ENCODE peak calls at places on chromosome 1, in seven cellular contexts. B is cardiac fibroblast; J is uterus; U is cardiac muscle cell; E is psoas muscle; N is naive thymus-derived CD4-positive, alpha-beta T cell; A is astrocyte of the cerebellum. L is an unnamed sample.

GRCh38 chr1:71414229-71414628 is 333.4 kb upstream of the ZRANB2 start:
- DNase-seq in J (no peak), E (no peak), B (peak), N (no peak), U (peak), A (no peak), L (peak)

GRCh38 chr1:91684599-91685196 is 184.0 kb downstream of the CDC7 start:
- DNase-seq in U (peak), E (no peak), B (peak), A (peak), N (peak), J (no peak), L (no peak)

GRCh38 chr1:172902861-172903381 is 147.8 kb downstream of the TNFSF18 start:
- DNase-seq in U (no peak), J (no peak), A (peak), B (peak), E (no peak), N (no peak), L (peak)

GRCh38 chr1:35568975-35569395 is 4.1 kb upstream of the TFAP2E start:
- DNase-seq in N (peak), B (peak), J (no peak), A (peak), U (peak), E (no peak), L (peak)

GRCh38 chr1:31273619-31274018 is 23.0 kb downstream of the SNRNP40 start:
- DNase-seq in U (no peak), J (no peak), B (no peak), N (no peak), E (no peak), A (no peak), L (no peak)

GRCh38 chr1:93352376-93352775 is 6.7 kb downstream of the DR1 start:
- DNase-seq in J (no peak), A (no peak), B (no peak), U (no peak), E (no peak), N (no peak), L (no peak)

GRCh38 chr1:43584203-43584602 is 53.5 kb downstream of the PTPRF start:
- DNase-seq in J (no peak), A (no peak), B (no peak), E (no peak), N (no peak), U (no peak), L (no peak)

GRCh38 chr1:231183875-231184590 is 22.2 kb downstream of the TRIM67 start:
- DNase-seq in B (no peak), A (no peak), N (no peak), E (no peak), U (no peak), J (no peak), L (no peak)

GRCh38 chr1:247822060-247822459 is 1.9 kb downstream of the OR14A16 start:
- DNase-seq in J (no peak), B (no peak), U (no peak), E (no peak), N (no peak), A (no peak), L (no peak)

GRCh38 chr1:167442142-167442848 is 76.0 kb downstream of the CD247 start:
- DNase-seq in U (peak), B (peak), N (peak), A (peak), J (peak), E (peak), L (peak)

GRCh38 chr1:34763142-34763781 is 3.7 kb downstream of the GJB4 start:
- DNase-seq in U (no peak), E (no peak), J (no peak), A (no peak), B (peak), N (no peak), L (no peak)

GRCh38 chr1:44803312-44804095 is 3.3 kb downstream of the PLK3 start:
- DNase-seq in A (no peak), J (no peak), U (no peak), E (no peak), B (no peak), N (no peak), L (no peak)

GRCh38 chr1:44803062-44803311 is 2.8 kb downstream of the PLK3 start:
- DNase-seq in E (no peak), B (no peak), N (no peak), J (no peak), A (no peak), U (no peak), L (no peak)

GRCh38 chr1:44799770-44800584 is at the start of gene PLK3:
- DNase-seq in U (peak), E (peak), A (peak), B (peak), N (peak), J (peak), L (peak)

GRCh38 chr1:44801491-44802305 is 1.5 kb downstream of the PLK3 start:
- DNase-seq in E (no peak), B (peak), U (peak), J (no peak), A (no peak), N (peak), L (peak)

DNA sequence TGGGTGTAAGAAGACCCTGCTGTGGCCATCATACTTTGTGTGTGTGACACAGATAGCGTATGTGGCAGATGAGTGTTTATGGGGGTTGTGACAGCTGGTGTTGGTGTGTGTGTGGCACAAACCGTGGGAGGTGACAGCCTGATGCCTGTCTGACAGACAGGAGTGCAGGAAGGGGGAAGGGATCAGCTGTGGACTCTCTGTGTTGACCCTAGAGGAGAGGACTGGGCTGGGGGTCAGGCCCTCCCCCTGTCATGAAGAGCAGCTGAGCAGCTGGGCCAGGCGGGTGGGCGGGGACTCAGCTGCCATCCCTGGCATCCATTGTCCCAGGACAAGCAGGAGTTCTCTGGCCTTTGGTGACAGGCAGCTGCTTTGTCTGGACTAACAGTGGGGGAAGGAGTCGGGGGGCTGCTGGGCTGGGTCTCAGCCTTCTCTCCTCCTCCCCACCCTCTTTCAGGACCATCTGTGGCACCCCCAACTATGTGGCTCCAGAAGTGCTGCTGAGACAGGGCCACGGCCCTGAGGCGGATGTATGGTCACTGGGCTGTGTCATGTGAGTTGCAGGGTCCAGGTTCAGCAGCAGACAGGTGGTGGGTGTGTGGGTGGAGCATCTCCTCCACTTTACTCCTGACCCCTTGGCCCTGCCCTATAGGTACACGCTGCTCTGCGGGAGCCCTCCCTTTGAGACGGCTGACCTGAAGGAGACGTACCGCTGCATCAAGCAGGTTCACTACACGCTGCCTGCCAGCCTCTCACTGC is 2.3 kb downstream of the PLK3 start:
- DNase-seq in B (no peak), E (no peak), J (no peak), U (no peak), N (no peak), A (no peak), L (peak)
- H3K4me3 ChIP-seq in B (peak), E (peak), J (peak), U (no peak), N (peak), A (peak), L (peak)

DNA sequence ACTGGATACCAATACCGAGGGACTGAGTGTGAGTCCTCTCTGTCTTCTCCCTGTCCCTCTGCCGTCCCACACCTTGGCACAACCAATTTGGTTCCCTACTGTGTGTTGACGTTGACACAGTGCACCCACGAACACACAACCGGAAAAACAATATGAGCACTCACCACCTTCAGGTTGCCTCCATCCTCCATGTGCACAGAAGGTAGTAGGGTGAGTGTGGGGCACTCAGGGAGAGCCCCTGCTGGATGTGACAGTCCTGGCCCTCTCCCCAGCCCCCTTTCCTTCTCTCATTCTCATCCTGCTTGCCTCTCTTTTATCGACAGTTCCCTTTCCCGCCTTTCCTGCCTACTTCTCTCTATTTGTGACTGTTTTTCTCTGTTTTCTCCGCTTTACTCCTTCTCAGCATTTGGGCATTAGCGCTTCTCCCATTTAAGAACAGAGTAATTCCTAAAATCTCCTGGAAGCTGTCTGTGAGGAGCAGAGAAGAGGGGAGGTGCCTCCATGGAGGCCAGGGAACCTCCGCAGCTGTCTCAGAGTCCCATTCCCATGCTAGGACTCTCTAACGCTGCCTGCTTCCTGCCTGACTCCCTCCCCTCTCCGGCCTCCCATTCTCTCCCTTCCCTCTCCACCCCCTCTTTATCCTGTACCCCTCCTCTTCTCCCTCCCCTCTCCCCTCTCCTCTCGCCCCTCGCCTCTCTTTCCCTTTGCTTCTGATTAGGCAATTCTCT is 16.4 kb downstream of the CADM3 start:
- DNase-seq in J (no peak), N (no peak), A (no peak), E (no peak), U (no peak), B (no peak), L (no peak)
- H3K4me3 ChIP-seq in J (no peak), N (no peak), A (peak), E (peak), U (peak), B (no peak), L (no peak)

DNA sequence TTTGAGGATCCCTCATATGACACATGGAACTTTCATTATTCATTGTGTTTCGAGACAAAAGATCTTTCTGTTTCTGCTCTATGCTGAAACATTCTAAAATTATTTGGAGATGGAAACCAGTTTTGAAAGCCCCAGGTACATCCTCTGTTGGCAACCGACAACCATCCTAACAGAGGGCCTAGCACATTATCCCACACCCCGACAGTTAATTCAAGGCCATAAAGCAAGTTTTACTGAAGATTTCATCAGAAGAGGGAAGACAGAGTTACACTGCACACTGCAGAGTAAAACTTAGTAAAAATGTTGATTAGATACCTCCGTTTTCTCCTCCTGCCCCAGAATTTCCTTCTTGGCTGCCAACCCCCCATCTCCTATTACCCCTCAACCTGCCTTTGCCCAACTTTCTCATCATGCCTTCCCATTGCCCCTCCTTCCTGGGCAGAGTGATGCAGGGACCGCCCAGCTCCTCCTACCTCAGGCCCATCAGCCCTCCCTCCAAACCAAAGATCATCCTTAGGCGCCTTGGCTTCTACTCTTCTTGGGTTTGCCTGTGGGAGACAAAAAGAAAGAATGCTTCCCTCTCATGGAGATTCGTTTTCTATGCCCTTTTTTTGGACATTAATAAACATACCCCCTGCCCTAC is 52.9 kb upstream of the CITED4 start:
- DNase-seq in U (no peak), N (no peak), E (no peak), J (no peak), B (no peak), A (no peak), L (no peak)
- H3K4me3 ChIP-seq in U (no peak), N (no peak), E (no peak), J (no peak), B (no peak), A (no peak), L (no peak)

GRCh38 chr1:235628316-235629006 is 21.1 kb downstream of the GNG4 start:
- DNase-seq in A (no peak), J (no peak), B (no peak), E (no peak), N (no peak), U (no peak), L (no peak)

GRCh38 chr1:235622933-235623790 is 26.4 kb downstream of the GNG4 start:
- DNase-seq in N (no peak), A (no peak), E (no peak), U (no peak), B (no peak), J (no peak), L (no peak)

GRCh38 chr1:235625340-235625739 is 24.2 kb downstream of the GNG4 start:
- DNase-seq in N (no peak), A (no peak), J (no peak), U (no peak), E (no peak), B (no peak), L (no peak)

DNA sequence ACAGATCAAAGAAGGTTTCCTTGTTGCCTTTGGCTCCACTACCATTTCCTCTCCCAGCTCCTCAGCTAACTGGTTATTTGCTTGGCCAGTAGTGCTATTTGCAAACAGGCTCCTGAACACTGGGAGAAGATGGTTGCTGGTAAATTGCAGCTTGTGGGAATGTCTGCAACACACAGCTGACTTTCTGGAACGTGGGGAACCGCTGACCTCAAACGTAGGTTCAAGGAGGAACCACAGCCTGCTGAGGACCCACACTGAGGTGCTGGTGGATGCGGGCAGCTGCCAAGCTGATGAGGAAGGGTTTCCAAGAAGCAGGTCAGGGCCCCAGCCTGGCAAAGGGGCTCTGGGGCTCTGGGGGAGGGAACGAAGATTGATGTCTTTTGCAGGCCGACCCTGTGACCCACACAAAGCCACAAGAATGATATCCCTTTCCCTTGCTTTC is 24.8 kb downstream of the GNG4 start:
- DNase-seq in A (peak), E (no peak), J (no peak), B (peak), N (no peak), U (peak), L (no peak)
- H3K4me3 ChIP-seq in A (no peak), E (no peak), J (no peak), B (no peak), N (no peak), U (no peak), L (no peak)

DNA sequence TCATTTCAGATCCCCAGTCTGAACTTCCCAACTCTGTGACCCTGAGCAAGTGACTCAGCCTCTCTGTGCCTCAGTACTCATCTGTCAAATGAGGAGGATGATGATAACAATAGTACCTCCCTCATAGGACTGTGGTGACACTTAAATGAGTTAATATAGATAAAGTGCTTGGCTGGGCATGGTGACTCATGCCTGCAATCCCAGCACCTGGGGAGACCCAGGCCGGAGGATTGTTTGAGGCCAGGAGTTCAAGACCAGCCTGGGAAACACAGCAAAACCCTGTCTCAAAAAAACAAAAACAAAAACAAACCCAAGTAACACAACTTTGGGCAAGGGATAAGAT is 4.8 kb upstream of the ECE1 start:
- DNase-seq in N (no peak), E (no peak), J (no peak), B (peak), U (peak), A (no peak), L (peak)
- H3K4me3 ChIP-seq in N (peak), E (no peak), J (no peak), B (no peak), U (no peak), A (no peak), L (no peak)

DNA sequence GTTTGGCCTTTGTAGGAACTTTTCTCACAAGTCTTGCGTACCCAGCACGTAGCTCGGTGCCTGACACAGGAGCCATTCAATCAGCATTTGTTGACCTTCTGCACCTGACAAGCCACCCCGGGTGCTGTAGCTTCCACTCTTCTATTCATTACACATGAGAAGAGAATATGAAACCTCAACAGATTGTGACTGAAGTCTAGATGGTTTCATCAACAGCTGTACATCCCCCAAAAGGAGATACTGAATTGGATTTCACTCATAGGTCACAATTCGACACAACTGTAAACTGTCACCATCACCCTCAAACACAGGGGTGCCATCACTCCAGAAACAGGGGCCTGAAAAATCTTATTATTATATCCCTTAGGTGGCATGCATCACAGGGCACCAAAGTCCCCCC is 225.9 kb downstream of the TOMM20 start:
- DNase-seq in J (no peak), N (no peak), A (no peak), U (no peak), E (no peak), B (no peak), L (no peak)
- H3K4me3 ChIP-seq in J (no peak), N (no peak), A (no peak), U (no peak), E (no peak), B (no peak), L (no peak)

DNA sequence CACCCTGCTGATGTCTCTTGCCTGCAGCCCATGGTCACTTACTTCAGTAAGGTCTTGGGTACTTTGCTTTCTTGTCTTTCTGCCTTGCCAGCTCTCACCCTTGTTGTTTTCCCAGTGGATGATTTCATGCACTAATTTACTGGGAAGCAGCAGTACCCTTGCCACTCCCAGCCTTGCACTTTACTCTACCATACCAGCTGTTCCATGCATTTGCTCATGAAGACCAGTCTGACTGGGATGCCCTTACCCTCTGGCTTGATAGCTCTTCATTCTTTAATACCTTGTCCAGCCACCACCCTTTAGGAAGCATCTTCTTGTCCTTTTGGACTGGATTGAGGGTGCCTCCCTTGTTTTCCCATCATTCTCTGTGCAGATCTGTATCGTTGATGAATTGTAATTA is 28.3 kb downstream of the CDC14A start:
- DNase-seq in U (no peak), N (no peak), J (no peak), A (no peak), B (no peak), E (no peak), L (no peak)
- H3K4me3 ChIP-seq in U (no peak), N (no peak), J (no peak), A (no peak), B (no peak), E (no peak), L (no peak)

GRCh38 chr1:220742520-220742919 is 5.6 kb upstream of the MTARC2 start:
- DNase-seq in U (no peak), E (no peak), N (no peak), B (no peak), J (no peak), A (no peak), L (no peak)
- H3K4me3 ChIP-seq in U (no peak), E (no peak), N (no peak), B (no peak), J (no peak), A (no peak), L (no peak)

GRCh38 chr1:232675898-232676297 is 46.0 kb upstream of the SIPA1L2 start:
- DNase-seq in B (no peak), N (no peak), E (no peak), J (no peak), U (no peak), A (no peak), L (no peak)
- H3K4me3 ChIP-seq in B (no peak), N (no peak), E (no peak), J (no peak), U (no peak), A (no peak), L (no peak)

GRCh38 chr1:221806236-221806635 is 64.3 kb upstream of the DUSP10 start:
- DNase-seq in B (no peak), E (no peak), N (no peak), A (no peak), U (no peak), J (no peak), L (no peak)

GRCh38 chr1:221806984-221807383 is 65.1 kb upstream of the DUSP10 start:
- DNase-seq in J (no peak), E (no peak), B (no peak), U (no peak), A (no peak), N (no peak), L (no peak)

GRCh38 chr1:221810406-221810805 is 68.5 kb upstream of the DUSP10 start:
- DNase-seq in E (no peak), J (no peak), U (no peak), N (no peak), A (no peak), B (peak), L (peak)

GRCh38 chr1:221812088-221812752 is 70.3 kb upstream of the DUSP10 start:
- DNase-seq in J (no peak), A (no peak), U (no peak), B (no peak), N (no peak), E (no peak), L (no peak)

GRCh38 chr1:221809101-221810029 is 67.5 kb upstream of the DUSP10 start:
- DNase-seq in N (no peak), B (no peak), U (no peak), J (no peak), E (no peak), A (no peak), L (no peak)
- H3K4me3 ChIP-seq in N (no peak), B (no peak), U (no peak), J (no peak), E (no peak), A (no peak), L (no peak)

L was measured in foreskin fibroblast.